ENCODE peak calls at places on chromosomes 7 and 10, in six cellular contexts. B, Q, O, T, G and R are unnamed samples.

GRCh38 chr7:158285383-158285770 is 302.2 kb downstream of the PTPRN2 start:
- DNase-seq in T (peak; percentile 48), Q (no peak), G (no peak), O (no peak), B (no peak), R (no peak)

GRCh38 chr7:690478-691360 is 35.8 kb upstream of the DNAAF5 start:
- DNase-seq in G (no peak), O (no peak), B (no peak), T (peak; percentile 54), Q (no peak), R (no peak)

GRCh38 chr7:28187012-28187411 is 6.4 kb upstream of the JAZF1 start:
- DNase-seq in T (no peak), O (no peak), B (no peak), G (no peak), Q (no peak), R (no peak)

GRCh38 chr7:94741179-94741578 is 85.2 kb upstream of the SGCE start:
- DNase-seq in Q (no peak), O (no peak), B (no peak), T (no peak), G (no peak), R (no peak)

GRCh38 chr7:144834516-144835165 is 1.2 kb downstream of the TPK1 start:
- DNase-seq in G (no peak), T (peak; percentile 64), Q (no peak), B (no peak), O (peak; percentile 73), R (no peak)

GRCh38 chr7:24425664-24426063 is 141.7 kb downstream of the NPY start:
- DNase-seq in T (no peak), G (no peak), O (no peak), B (no peak), Q (no peak), R (no peak)

GRCh38 chr10:110818311-110819257 is 53.1 kb upstream of the PDCD4 start:
- DNase-seq in Q (no peak), O (no peak), G (no peak), T (peak; percentile 53), B (no peak), R (no peak)

GRCh38 chr10:54905793-54906192 is 104.8 kb upstream of the PCDH15 start:
- DNase-seq in Q (no peak), T (no peak), O (no peak), G (no peak), B (no peak), R (no peak)

GRCh38 chr10:90274721-90275468 is 573.5 kb downstream of the KIF20B start:
- DNase-seq in T (no peak), B (no peak), Q (no peak), G (peak; percentile 2), O (no peak), R (no peak)

GRCh38 chr10:10872035-10872673 is 145.5 kb upstream of the CELF2 start:
- DNase-seq in G (no peak), B (peak; percentile 22), T (no peak), Q (peak; percentile 71), O (no peak), R (no peak)

GRCh38 chr10:118459642-118460193 is 117.6 kb upstream of the FAM204A start:
- DNase-seq in B (peak; percentile 74), O (peak; percentile 57), T (peak; percentile 75), Q (peak; percentile 18), G (peak; percentile 88), R (peak; percentile 76)

GRCh38 chr7:139231513-139232376 is 708 bp downstream of the UBN2 start:
- DNase-seq in B (peak; percentile 47), Q (no peak), G (peak; percentile 57), O (peak; percentile 75), T (peak; percentile 66), R (peak; percentile 57)

GRCh38 chr10:12129222-12130111 is at the start of gene SEC61A2:
- DNase-seq in G (peak; percentile 98), B (peak; percentile 100), O (peak; percentile 100), T (peak; percentile 97), Q (peak; percentile 66), R (peak; percentile 99)

GRCh38 chr7:17558135-17558534 is 259.7 kb downstream of the AHR start:
- DNase-seq in O (no peak), G (no peak), Q (no peak), B (no peak), T (no peak), R (no peak)

GRCh38 chr7:4272141-4272540 is 410.0 kb upstream of the FOXK1 start:
- DNase-seq in G (no peak), Q (no peak), T (no peak), B (no peak), O (no peak), R (no peak)

GRCh38 chr10:42987121-42987541 is 89.7 kb upstream of the RET start:
- DNase-seq in O (no peak), Q (no peak), T (peak; percentile 28), G (no peak), B (no peak), R (no peak)

GRCh38 chr10:109823196-109823595 is 100.1 kb downstream of the XPNPEP1 start:
- DNase-seq in Q (no peak), B (no peak), O (no peak), T (no peak), G (no peak), R (no peak)

GRCh38 chr7:42017356-42017986 is 219.5 kb downstream of the GLI3 start:
- DNase-seq in G (no peak), T (no peak), B (no peak), Q (no peak), O (no peak), R (no peak)

GRCh38 chr7:129391546-129392211 is 42.6 kb upstream of the STRIP2 start:
- DNase-seq in T (no peak), G (no peak), Q (no peak), O (no peak), B (no peak), R (no peak)

GRCh38 chr7:129387537-129387936 is 46.7 kb upstream of the STRIP2 start:
- DNase-seq in B (no peak), Q (no peak), T (no peak), G (peak; percentile 40), O (no peak), R (no peak)

GRCh38 chr7:129390314-129390713 is 43.9 kb upstream of the STRIP2 start:
- DNase-seq in Q (no peak), B (no peak), T (no peak), O (no peak), G (no peak), R (no peak)

GRCh38 chr7:129388353-129389098 is 45.7 kb upstream of the STRIP2 start:
- DNase-seq in T (no peak), Q (no peak), B (no peak), O (no peak), G (no peak), R (no peak)

DNA sequence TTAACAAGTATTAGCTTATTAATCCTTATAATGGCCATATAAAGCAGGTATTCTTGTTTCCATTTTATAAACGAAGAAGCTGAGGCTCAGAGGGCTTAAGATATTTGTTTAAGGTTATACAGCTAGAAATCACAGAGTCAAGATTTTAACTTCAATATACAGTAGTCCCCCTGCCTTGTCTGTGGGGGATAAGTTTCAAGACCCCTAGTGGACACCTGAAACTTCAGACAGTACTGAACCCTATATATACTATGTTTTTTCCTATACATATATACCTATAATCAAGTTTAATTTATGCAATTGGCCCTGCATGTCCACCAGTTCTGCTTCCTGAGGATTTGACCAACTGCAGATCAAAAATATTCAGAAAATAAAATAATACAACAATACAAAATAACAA is 44.4 kb upstream of the STRIP2 start:
- DNase-seq in B (no peak), O (no peak), Q (no peak), G (no peak), T (no peak), R (no peak)
- TF ChIP-seq CTCF in B (no peak), O (no peak), Q (peak; percentile 4), G (peak; percentile 28), T (no peak), R (no peak)

GRCh38 chr10:129507216-129507615 is 40.2 kb downstream of the MGMT start:
- DNase-seq in T (no peak), G (no peak), O (no peak), B (no peak), Q (no peak), R (no peak)
- TF ChIP-seq CTCF in T (no peak), G (no peak), O (no peak), B (no peak), Q (no peak), R (no peak)

GRCh38 chr10:104128214-104128613 is 6.2 kb downstream of the SFR1 start:
- DNase-seq in O (no peak), T (no peak), Q (no peak), B (no peak), G (no peak), R (no peak)

GRCh38 chr10:104130041-104130440 is 8.1 kb downstream of the SFR1 start:
- DNase-seq in T (no peak), O (no peak), B (no peak), G (no peak), Q (no peak), R (no peak)

GRCh38 chr10:104123397-104123796 is 1.4 kb downstream of the SFR1 start:
- DNase-seq in Q (no peak), O (peak; percentile 11), G (no peak), T (no peak), B (no peak), R (no peak)

GRCh38 chr10:104122273-104123107 is 519 bp downstream of the SFR1 start:
- DNase-seq in B (no peak), Q (no peak), G (no peak), O (no peak), T (no peak), R (no peak)

DNA sequence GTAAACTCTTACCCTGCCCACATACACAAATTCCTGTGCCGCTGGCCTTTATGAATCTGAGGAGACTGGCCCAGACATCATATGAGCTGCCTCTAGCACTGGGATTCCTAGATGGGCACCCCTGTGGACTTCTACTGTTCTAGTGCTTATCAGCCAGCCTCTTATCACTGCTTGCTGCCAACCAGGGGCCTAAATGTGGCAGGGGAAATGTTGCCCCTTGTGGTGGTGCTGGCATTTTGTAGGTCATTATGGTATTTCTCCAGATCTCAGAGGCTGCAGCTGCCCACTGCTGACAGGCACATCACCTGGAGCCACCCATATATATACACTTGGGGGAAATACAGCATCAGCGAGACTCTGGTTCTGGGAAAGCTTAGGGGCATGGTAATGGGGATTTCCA is 5.4 kb downstream of the SFR1 start:
- DNase-seq in B (no peak), T (no peak), Q (no peak), O (no peak), G (peak; percentile 64), R (peak; percentile 6)
- TF ChIP-seq CTCF in B (peak; percentile 24), T (no peak), Q (peak; percentile 13), O (no peak), G (peak; percentile 55), R (peak; percentile 26)

DNA sequence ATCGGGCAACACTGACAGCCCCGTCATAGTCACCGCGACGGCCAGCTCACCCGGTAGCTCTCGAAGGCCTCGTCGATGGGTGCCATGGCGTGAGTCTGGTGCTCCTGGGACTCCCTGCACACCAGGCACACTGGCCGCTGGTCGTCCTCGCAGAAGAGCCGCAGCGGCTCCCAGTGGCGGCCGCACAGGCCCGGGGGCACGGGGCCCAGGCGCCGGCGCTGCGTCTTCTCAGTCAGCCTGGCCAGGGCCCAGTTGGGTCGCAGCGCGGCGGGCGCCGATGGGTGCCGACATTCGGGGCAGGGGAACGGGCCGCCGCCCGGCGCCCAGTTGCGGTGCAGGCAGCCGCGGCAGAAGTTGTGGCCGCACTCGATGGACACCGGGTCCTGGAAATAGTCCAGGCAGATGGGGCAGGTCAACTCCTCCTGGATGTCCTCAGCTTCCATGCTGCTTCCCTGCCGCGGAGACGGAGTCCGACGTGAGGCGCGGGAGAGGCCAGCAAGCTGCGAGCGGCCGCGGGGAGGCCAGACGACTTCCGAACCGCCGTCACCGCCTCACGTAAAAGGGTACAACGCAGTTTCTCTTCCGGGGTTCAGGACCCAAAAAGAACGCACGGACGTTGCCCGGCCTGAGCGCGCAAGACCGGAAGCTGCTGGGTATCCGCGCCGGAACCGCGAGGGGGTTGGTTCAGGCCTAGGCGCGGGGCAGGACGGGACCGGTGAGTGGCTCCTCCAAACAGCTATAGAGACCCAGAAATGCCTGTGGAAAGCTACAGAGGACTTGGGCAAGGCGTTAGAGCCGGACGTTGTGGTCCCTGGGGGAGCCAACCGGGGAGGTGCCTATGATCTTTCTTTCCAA is at the start of gene TRIM4:
- DNase-seq in G (no peak), B (peak; percentile 13), Q (peak; percentile 81), T (peak; percentile 97), O (peak; percentile 97), R (peak; percentile 23)
- TF ChIP-seq CTCF in G (no peak), B (no peak), Q (no peak), T (peak; percentile 6), O (no peak), R (no peak)